ENCODE peak calls at places on chromosomes 1 and 21, in nine cellular contexts. Y, V, Q, Z, R, E, C, F and B are unnamed samples. For H3K27me3 and H3K4me1, the result is how much of the 10 kb centered on the place peaks cover.

GRCh38 chr1:62013264-62013663 is 181.4 kb upstream of the L1TD1 start:
- DNase-seq in Q (no peak), V (no peak), E (no peak), F (no peak), Z (no peak), C (no peak), Y (no peak), R (no peak), B (no peak)

GRCh38 chr1:156727914-156728598 is at the start of gene METTL25B:
- DNase-seq in E (peak), R (peak), F (peak), C (peak), Q (peak), Y (peak), V (peak), Z (peak), B (peak)

GRCh38 chr1:163047951-163048659 is 21.1 kb upstream of the RGS4 start:
- DNase-seq in Y (no peak), C (no peak), V (no peak), F (no peak), E (peak), R (no peak), Z (no peak), Q (no peak), B (no peak)

GRCh38 chr1:235986869-235987268 is 78.0 kb downstream of the NID1 start:
- DNase-seq in R (no peak), Z (no peak), C (no peak), Q (no peak), E (no peak), V (no peak), F (no peak), Y (peak), B (no peak)

GRCh38 chr1:115133440-115133839 is 44.1 kb upstream of the TSPAN2 start:
- DNase-seq in C (peak), Q (no peak), E (no peak), V (peak), R (no peak), Z (peak), F (no peak), Y (peak), B (peak)

GRCh38 chr1:203463469-203464062 is 12.0 kb upstream of the PRELP start:
- DNase-seq in R (no peak), F (peak), V (peak), Q (peak), Y (peak), E (no peak), Z (peak), C (no peak), B (no peak)

GRCh38 chr1:229822026-229822425 is 196.0 kb downstream of the URB2 start:
- DNase-seq in Z (peak), R (no peak), C (no peak), F (no peak), V (no peak), Y (peak), Q (no peak), E (peak), B (no peak)

GRCh38 chr1:88036345-88036999 is 647.6 kb upstream of the PKN2 start:
- DNase-seq in E (no peak), Z (no peak), C (no peak), Y (no peak), V (no peak), F (no peak), Q (peak), R (no peak), B (no peak)

GRCh38 chr1:203045821-203046594 is 19.7 kb downstream of the PPFIA4 start:
- DNase-seq in Q (peak), E (no peak), V (peak), F (no peak), C (no peak), Z (peak), Y (peak), R (no peak), B (no peak)

GRCh38 chr1:57826535-57826934 is 402.7 kb upstream of the DAB1 start:
- DNase-seq in Y (no peak), Q (no peak), Z (no peak), E (no peak), V (no peak), R (no peak), F (no peak), C (no peak), B (no peak)

GRCh38 chr1:113835686-113836290 is 23.5 kb upstream of the RSBN1 start:
- DNase-seq in F (no peak), Q (no peak), C (peak), V (peak), Y (peak), R (no peak), Z (peak), E (peak), B (no peak)

GRCh38 chr1:208880433-208881100 is 636.4 kb upstream of the PLXNA2 start:
- DNase-seq in E (no peak), C (no peak), Y (no peak), V (no peak), Z (peak), Q (no peak), F (no peak), R (no peak), B (peak)

GRCh38 chr1:164579346-164579745 is 20.4 kb downstream of the PBX1 start:
- DNase-seq in E (peak), R (no peak), Z (no peak), C (no peak), Y (no peak), V (no peak), Q (no peak), F (no peak), B (no peak)

GRCh38 chr1:25867210-25867991 is 8.1 kb downstream of the PAQR7 start:
- DNase-seq in R (no peak), E (no peak), C (no peak), V (no peak), Z (no peak), Q (peak), Y (no peak), F (no peak), B (no peak)
- H3K27ac ChIP-seq in R (no peak), E (no peak), C (peak), V (no peak), Z (no peak), Q (no peak), Y (no peak), F (no peak), B (no peak)

GRCh38 chr1:154745750-154746425 is 124.2 kb downstream of the KCNN3 start:
- DNase-seq in C (no peak), E (no peak), R (no peak), F (peak), V (no peak), Z (no peak), Q (no peak), Y (no peak), B (no peak)

GRCh38 chr1:154745286-154745731 is 124.8 kb downstream of the KCNN3 start:
- DNase-seq in C (no peak), V (no peak), Q (no peak), Y (peak), Z (no peak), E (no peak), F (peak), R (peak), B (no peak)

GRCh38 chr1:154742586-154742985 is 127.5 kb downstream of the KCNN3 start:
- DNase-seq in Z (no peak), V (no peak), Y (no peak), F (peak), C (no peak), Q (no peak), R (no peak), E (no peak), B (no peak)

GRCh38 chr1:154743536-154744036 is 126.5 kb downstream of the KCNN3 start:
- DNase-seq in Y (no peak), R (no peak), V (no peak), C (no peak), Q (no peak), E (no peak), F (peak), Z (no peak), B (no peak)

GRCh38 chr1:154744352-154744751 is 125.7 kb downstream of the KCNN3 start:
- DNase-seq in C (no peak), V (no peak), Q (no peak), E (no peak), R (no peak), F (peak), Z (no peak), Y (no peak), B (no peak)
- H3K27me3 ChIP-seq in C (under half), V (half or more), Q (under half), E (under half), R (under half), F (under half), Z (under half), Y (under half), B (under half)

GRCh38 chr1:210235363-210236053 is 2.9 kb downstream of the SERTAD4 start:
- DNase-seq in E (no peak), F (no peak), C (no peak), V (no peak), Y (no peak), R (no peak), Q (no peak), Z (no peak), B (no peak)
- H3K4me1 ChIP-seq in E (under half), F (under half), C (under half), V (under half), Y (under half), R (under half), Q (half or more), Z (under half), B (under half)

GRCh38 chr1:154352581-154353459 is 27.5 kb downstream of the ATP8B2 start:
- DNase-seq in V (peak), Q (peak), R (peak), Y (peak), C (peak), E (peak), Z (peak), F (peak), B (peak)

GRCh38 chr1:154351363-154352068 is 26.2 kb downstream of the ATP8B2 start:
- DNase-seq in C (peak), V (no peak), Q (no peak), Y (no peak), R (no peak), F (no peak), Z (no peak), E (no peak), B (no peak)

GRCh38 chr1:154352245-154352580 is 26.9 kb downstream of the ATP8B2 start:
- DNase-seq in Y (no peak), Q (no peak), C (no peak), Z (no peak), E (no peak), F (no peak), V (no peak), R (no peak), B (no peak)

GRCh38 chr1:154353966-154354365 is 28.6 kb downstream of the ATP8B2 start:
- DNase-seq in R (no peak), V (no peak), F (no peak), Y (no peak), C (no peak), E (no peak), Z (no peak), Q (no peak), B (peak)

GRCh38 chr1:154353460-154353904 is 28.2 kb downstream of the ATP8B2 start:
- DNase-seq in Y (peak), Z (peak), Q (no peak), V (peak), F (peak), E (peak), C (peak), R (no peak), B (no peak)
- H3K27ac ChIP-seq in Y (peak), Z (peak), Q (peak), V (peak), F (no peak), E (no peak), C (peak), R (peak), B (no peak)

GRCh38 chr1:116343019-116343418 is 30.0 kb upstream of the ATP1A1 start:
- DNase-seq in R (no peak), E (no peak), C (no peak), F (no peak), Q (no peak), Z (no peak), Y (no peak), V (no peak), B (no peak)
- H3K27me3 ChIP-seq in R (under half), E (under half), C (under half), F (under half), Q (under half), Z (under half), Y (under half), V (under half), B (under half)

GRCh38 chr1:234985531-234986294 is 142.9 kb downstream of the TOMM20 start:
- DNase-seq in V (no peak), E (no peak), F (peak), R (no peak), Y (no peak), Z (no peak), C (no peak), Q (no peak), B (no peak)
- H3K4me1 ChIP-seq in V (under half), E (under half), F (under half), R (under half), Y (under half), Z (under half), C (under half), Q (under half), B (under half)

GRCh38 chr1:27570823-27571222 is 33.1 kb downstream of the AHDC1 start:
- DNase-seq in Q (no peak), F (peak), C (no peak), R (no peak), V (no peak), E (no peak), Y (no peak), Z (no peak), B (no peak)

GRCh38 chr1:27572019-27572678 is 31.8 kb downstream of the AHDC1 start:
- DNase-seq in V (no peak), E (no peak), Q (peak), C (no peak), F (peak), R (no peak), Y (no peak), Z (no peak), B (peak)

GRCh38 chr1:27571439-27572018 is 32.4 kb downstream of the AHDC1 start:
- DNase-seq in Y (no peak), R (no peak), Z (no peak), V (no peak), F (peak), Q (peak), C (no peak), E (no peak), B (peak)

GRCh38 chr1:27574001-27574781 is 29.8 kb downstream of the AHDC1 start:
- DNase-seq in V (no peak), F (no peak), C (peak), Q (no peak), Y (no peak), Z (no peak), E (no peak), R (no peak), B (no peak)

DNA sequence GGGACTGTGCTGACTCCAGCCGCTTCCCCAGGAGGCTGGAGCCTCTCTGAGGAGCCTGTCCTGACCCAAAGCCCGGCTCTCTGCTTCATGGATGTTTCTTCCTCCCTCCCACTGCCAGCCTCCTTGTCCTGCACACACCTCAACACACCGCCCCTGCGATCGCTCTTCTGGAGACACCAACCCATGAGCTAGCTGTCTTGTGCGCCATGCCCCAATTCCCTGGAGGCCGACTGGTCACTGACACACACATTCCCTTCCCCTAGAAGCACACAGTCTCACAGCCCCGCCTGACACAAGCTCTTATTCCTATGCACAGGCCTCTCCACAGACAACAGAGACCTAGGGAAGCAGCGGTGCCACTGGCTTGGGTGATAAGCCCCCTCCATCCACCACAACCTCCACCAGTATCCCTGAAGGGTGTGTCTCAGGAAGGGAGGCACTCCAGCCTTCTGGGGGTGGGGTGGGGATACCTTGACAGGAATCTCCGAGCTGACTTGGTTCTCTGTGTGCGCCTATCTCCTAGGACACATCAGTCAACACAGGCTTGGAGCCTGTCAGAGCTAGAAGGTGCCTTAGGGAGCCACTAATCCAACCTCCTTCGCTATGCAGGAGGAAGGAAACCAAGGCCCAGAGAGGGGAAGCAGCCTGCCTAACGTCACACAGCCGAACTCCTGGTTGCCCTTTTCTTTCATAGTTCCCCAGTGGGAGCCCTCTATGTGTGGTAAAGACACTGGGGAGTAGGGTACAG is 31.1 kb downstream of the AHDC1 start:
- DNase-seq in E (no peak), Z (peak), R (no peak), V (no peak), F (peak), Y (no peak), Q (peak), C (peak), B (peak)
- H3K27ac ChIP-seq in E (peak), Z (no peak), R (no peak), V (no peak), F (peak), Y (peak), Q (peak), C (peak), B (no peak)

DNA sequence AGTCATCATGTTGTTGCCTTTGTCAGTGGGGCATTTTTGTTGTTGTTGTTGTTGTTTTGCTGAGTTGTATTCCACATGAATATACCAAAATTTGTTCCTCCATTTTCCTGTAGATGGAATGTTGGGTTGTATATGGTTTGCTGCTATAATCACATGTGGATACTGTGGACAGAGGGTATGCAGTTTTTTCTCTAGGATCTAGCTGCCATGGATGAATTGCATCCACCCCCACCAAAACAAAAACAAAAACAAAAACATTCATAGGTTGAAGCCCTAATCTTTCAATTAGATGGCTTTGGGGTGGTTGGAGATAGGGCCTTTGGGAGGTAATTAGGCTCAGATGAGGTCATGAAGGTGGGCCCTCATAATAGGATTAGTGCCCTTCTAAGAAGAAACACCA is 2.8 kb upstream of the FAM3B start:
- DNase-seq in V (no peak), Q (no peak), R (no peak), Z (no peak), C (no peak), F (no peak), Y (no peak), E (no peak), B (no peak)
- H3K27me3 ChIP-seq in V (under half), Q (under half), R (under half), Z (under half), C (under half), F (under half), Y (under half), E (under half), B (under half)